ENCODE peak calls at places on chromosomes 6 and 20, in five cellular contexts. R, D, I, Y and L are unnamed samples.

GRCh38 chr6:149306967-149307366 is 10.5 kb upstream of the TAB2 start:
- DNase-seq in Y (no peak), R (no peak), D (peak), I (no peak), L (no peak)

GRCh38 chr20:12482661-12483060 is 526.1 kb upstream of the SPTLC3 start:
- DNase-seq in Y (no peak), R (no peak), I (no peak), D (no peak), L (no peak)

GRCh38 chr20:19327401-19327800 is 115.0 kb downstream of the SLC24A3 start:
- DNase-seq in R (no peak), I (no peak), Y (no peak), D (no peak), L (no peak)

GRCh38 chr6:157941101-157941863 is 40.4 kb upstream of the SYNJ2 start:
- DNase-seq in I (no peak), R (no peak), D (no peak), Y (no peak), L (no peak)

GRCh38 chr6:150316936-150317335 is 51.9 kb upstream of the IYD start:
- DNase-seq in I (no peak), R (no peak), Y (no peak), D (no peak), L (no peak)

GRCh38 chr6:167495506-167496391 is 170.9 kb downstream of the TTLL2 start:
- DNase-seq in Y (no peak), D (no peak), I (no peak), R (peak), L (no peak)

GRCh38 chr6:50390416-50390815 is 322.9 kb upstream of the TFAP2D start:
- DNase-seq in R (no peak), D (no peak), Y (no peak), I (no peak), L (no peak)

GRCh38 chr20:5731753-5732366 is 18.3 kb upstream of the SHLD1 start:
- DNase-seq in R (no peak), I (no peak), Y (no peak), D (no peak), L (no peak)

GRCh38 chr6:17466707-17467106 is 73.3 kb downstream of the CAP2 start:
- DNase-seq in R (no peak), D (no peak), Y (no peak), I (no peak), L (no peak)

GRCh38 chr6:845581-845980 is 152.6 kb upstream of the EXOC2 start:
- DNase-seq in D (no peak), R (no peak), Y (no peak), I (no peak), L (no peak)

GRCh38 chr6:144809120-144809519 is 524.0 kb downstream of the UTRN start:
- DNase-seq in Y (no peak), R (no peak), I (no peak), D (peak), L (no peak)

GRCh38 chr20:57169162-57169561 is 97.3 kb downstream of the BMP7 start:
- DNase-seq in D (no peak), I (no peak), R (no peak), Y (no peak), L (no peak)

GRCh38 chr20:9981834-9982233 is 53.0 kb upstream of the ANKEF1 start:
- DNase-seq in Y (no peak), D (no peak), R (no peak), I (no peak), L (no peak)

GRCh38 chr20:46830886-46831632 is 63.6 kb upstream of the EYA2 start:
- DNase-seq in Y (no peak), D (no peak), R (no peak), I (no peak), L (no peak)

GRCh38 chr6:163797313-163797712 is 382.8 kb downstream of the QKI start:
- DNase-seq in Y (no peak), D (no peak), I (no peak), R (no peak), L (no peak)

GRCh38 chr6:4723383-4723782 is 52.8 kb upstream of the CDYL start:
- DNase-seq in R (no peak), I (no peak), Y (peak), D (no peak), L (no peak)

GRCh38 chr6:24916496-24916895 is 19.3 kb downstream of the RIPOR2 start:
- DNase-seq in I (no peak), R (no peak), Y (no peak), D (no peak), L (no peak)

GRCh38 chr6:89934685-89935366 is 40.6 kb downstream of the GJA10 start:
- DNase-seq in I (peak), R (no peak), Y (peak), D (no peak), L (no peak)

GRCh38 chr20:50592282-50593004 is 82.3 kb downstream of the PTPN1 start:
- DNase-seq in Y (no peak), R (peak), D (no peak), I (no peak), L (no peak)

GRCh38 chr20:39885975-39886649 is 802.9 kb downstream of the MAFB start:
- DNase-seq in R (peak), Y (peak), D (peak), I (no peak), L (no peak)

GRCh38 chr20:12207875-12208274 is 290.2 kb downstream of the BTBD3 start:
- DNase-seq in D (no peak), I (no peak), Y (peak), R (no peak), L (no peak)

GRCh38 chr6:53962631-53963030 is 148.6 kb upstream of the MLIP start:
- DNase-seq in D (no peak), I (no peak), R (no peak), Y (no peak), L (no peak)

GRCh38 chr6:53294095-53294494 is 54.7 kb downstream of the ELOVL5 start:
- DNase-seq in I (no peak), Y (peak), D (no peak), R (no peak), L (no peak)

GRCh38 chr6:162999575-163000285 is 272.0 kb downstream of the PACRG start:
- DNase-seq in R (no peak), D (peak), I (no peak), Y (no peak), L (no peak)

GRCh38 chr6:70423189-70424133 is 10.2 kb downstream of the FAM135A start:
- DNase-seq in I (no peak), Y (no peak), R (no peak), D (no peak), L (no peak)

GRCh38 chr6:123967900-123968299 is 164.2 kb downstream of the NKAIN2 start:
- DNase-seq in Y (no peak), R (no peak), I (no peak), D (no peak), L (no peak)

GRCh38 chr6:57138026-57138425 is 34.1 kb upstream of the BAG2 start:
- DNase-seq in R (no peak), Y (no peak), I (no peak), D (no peak), L (no peak)

GRCh38 chr20:32278199-32278643 is 770 bp downstream of the KIF3B start:
- DNase-seq in R (no peak), I (no peak), D (no peak), Y (no peak), L (no peak)

GRCh38 chr20:62475819-62476073 is at the start of gene GATA5:
- DNase-seq in D (no peak), Y (no peak), R (no peak), I (no peak), L (no peak)

GRCh38 chr6:3740551-3741476 is 10.7 kb downstream of the PXDC1 start:
- DNase-seq in Y (no peak), I (no peak), R (no peak), D (no peak), L (no peak)

GRCh38 chr6:129507846-129508245 is 202.1 kb downstream of the ARHGAP18 start:
- DNase-seq in D (no peak), R (no peak), I (no peak), Y (no peak), L (no peak)

GRCh38 chr6:166747644-166748595 is 120.9 kb upstream of the RPS6KA2 start:
- DNase-seq in R (no peak), Y (no peak), D (no peak), I (no peak), L (no peak)

GRCh38 chr6:127784468-127784867 is 116.4 kb downstream of the THEMIS start:
- DNase-seq in R (no peak), I (no peak), D (no peak), Y (no peak), L (no peak)

GRCh38 chr6:109483744-109484075 is 691 bp upstream of the ZBTB24 start:
- DNase-seq in I (no peak), Y (no peak), D (no peak), R (no peak), L (no peak)

GRCh38 chr6:139342957-139343750 is 31.3 kb downstream of the CITED2 start:
- DNase-seq in D (no peak), Y (no peak), R (no peak), I (no peak), L (no peak)

GRCh38 chr6:71967436-71967835 is 81.1 kb downstream of the RIMS1 start:
- DNase-seq in D (peak), I (no peak), Y (no peak), R (no peak), L (no peak)

GRCh38 chr6:111614833-111615582 is 9.3 kb upstream of the TRAF3IP2 start:
- DNase-seq in D (no peak), Y (peak), I (no peak), R (no peak), L (no peak)

GRCh38 chr6:87586371-87587077 is 3.3 kb downstream of the RARS2 start:
- DNase-seq in Y (no peak), R (no peak), I (no peak), D (no peak), L (no peak)

GRCh38 chr6:154457046-154457713 is 53.3 kb downstream of the CNKSR3 start:
- DNase-seq in R (no peak), I (no peak), Y (no peak), D (no peak), L (no peak)

GRCh38 chr20:13953227-13953626 is 37.2 kb downstream of the SEL1L2 start:
- DNase-seq in D (no peak), R (no peak), Y (peak), I (no peak), L (no peak)
- TF ChIP-seq CTCF in D (peak), R (no peak), Y (peak), I (no peak), L (no peak)

GRCh38 chr20:20864346-20865096 is 152.1 kb upstream of the RALGAPA2 start:
- DNase-seq in I (no peak), Y (no peak), R (no peak), D (peak), L (no peak)
- TF ChIP-seq CTCF in I (no peak), Y (no peak), R (peak), D (peak), L (peak)

GRCh38 chr20:1924910-1925861 is 30.0 kb downstream of the SIRPA start:
- DNase-seq in R (no peak), Y (no peak), D (no peak), I (no peak), L (no peak)
- TF ChIP-seq CTCF in R (no peak), Y (no peak), D (peak), I (no peak), L (no peak)

GRCh38 chr20:22098451-22098850 is 393.0 kb downstream of the PAX1 start:
- DNase-seq in D (no peak), I (no peak), R (no peak), Y (no peak), L (no peak)
- TF ChIP-seq CTCF in D (no peak), I (no peak), R (no peak), Y (no peak), L (no peak)

GRCh38 chr6:39167321-39167720 is 52.3 kb upstream of the SAYSD1 start:
- DNase-seq in I (no peak), D (no peak), R (no peak), Y (no peak), L (no peak)

GRCh38 chr6:39171489-39172376 is 56.7 kb upstream of the SAYSD1 start:
- DNase-seq in R (no peak), Y (no peak), I (no peak), D (no peak), L (no peak)

GRCh38 chr6:39167866-39168625 is 53.1 kb upstream of the SAYSD1 start:
- DNase-seq in Y (no peak), R (no peak), I (no peak), D (no peak), L (no peak)

GRCh38 chr6:39170860-39171259 is 55.9 kb upstream of the SAYSD1 start:
- DNase-seq in R (peak), I (no peak), Y (no peak), D (no peak), L (no peak)

GRCh38 chr6:39169448-39170344 is 54.7 kb upstream of the SAYSD1 start:
- DNase-seq in Y (no peak), D (no peak), R (peak), I (no peak), L (no peak)
- TF ChIP-seq CTCF in Y (no peak), D (no peak), R (no peak), I (no peak), L (no peak)

DNA sequence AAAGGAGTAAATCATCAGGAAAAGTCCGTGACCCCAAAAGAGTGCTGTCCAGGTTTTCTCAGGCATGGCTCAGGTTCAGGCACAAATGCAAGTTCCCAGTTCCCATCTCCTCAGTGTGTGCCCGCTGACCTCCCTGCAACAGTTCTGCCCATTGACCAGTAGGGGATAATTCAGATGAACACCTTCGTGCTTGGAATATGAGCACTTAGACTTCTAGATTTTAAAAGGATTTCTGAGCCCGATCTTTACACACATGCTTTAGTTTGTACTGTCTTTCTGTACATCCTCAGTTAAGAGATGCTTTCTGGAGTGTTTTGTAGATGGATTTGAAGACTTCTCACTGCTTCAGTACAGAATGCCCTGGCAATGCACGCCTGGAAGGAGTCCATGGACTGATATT is 239.7 kb upstream of the PLCB4 start:
- DNase-seq in D (no peak), R (no peak), Y (no peak), I (no peak), L (no peak)
- TF ChIP-seq CTCF in D (peak), R (no peak), Y (peak), I (no peak), L (no peak)

GRCh38 chr20:2285618-2286017 is 10.2 kb upstream of the TGM3 start:
- DNase-seq in Y (no peak), R (no peak), D (no peak), I (no peak), L (no peak)
- TF ChIP-seq CTCF in Y (no peak), R (no peak), D (no peak), I (no peak), L (no peak)

DNA sequence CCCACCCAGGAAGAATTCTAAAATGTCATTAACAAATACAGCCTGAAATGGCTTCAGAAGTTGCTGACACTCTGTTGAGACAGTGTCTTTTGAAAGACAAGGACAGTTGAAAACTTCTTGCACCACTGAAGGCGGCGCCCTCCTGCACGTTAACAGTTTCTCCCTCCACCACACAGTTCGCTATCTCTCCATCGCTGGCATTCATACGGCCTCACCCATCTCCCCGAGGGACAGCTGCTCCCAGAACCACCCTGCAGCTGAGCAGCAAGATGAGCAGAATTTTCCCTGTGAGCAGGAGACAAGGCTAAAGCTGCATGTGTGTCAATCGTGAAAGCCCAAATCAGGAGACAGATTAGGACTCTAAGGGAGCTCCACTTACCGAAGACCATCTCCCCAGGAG is 113.3 kb downstream of the LY86 start:
- DNase-seq in R (peak), I (no peak), Y (no peak), D (no peak), L (no peak)
- TF ChIP-seq CTCF in R (no peak), I (no peak), Y (no peak), D (no peak), L (no peak)